ENCODE peak calls at places on chromosomes 2 and 18, in six cellular contexts. O is sigmoid colon, G is Peyer's patch, S is GM23338, E is tibial artery, X is lung. R is an unnamed sample.

GRCh38 chr18:76459687-76460350 is 35.2 kb downstream of the ZNF516 start:
- DNase-seq in O (peak), G (peak), E (no peak), S (no peak), X (peak), R (no peak)

GRCh38 chr2:78676921-78677696 is 348.4 kb upstream of the REG3G start:
- DNase-seq in X (no peak), S (peak), O (no peak), E (no peak), G (no peak), R (no peak)

GRCh38 chr18:62523631-62524442 is 1.0 kb downstream of the ZCCHC2 start:
- DNase-seq in S (peak), E (peak), O (peak), X (peak), G (peak), R (peak)

GRCh38 chr2:621303-622099 is 55.7 kb downstream of the TMEM18 start:
- DNase-seq in E (no peak), X (peak), G (no peak), S (no peak), O (no peak), R (no peak)

GRCh38 chr2:37795938-37796337 is 124.5 kb upstream of the CDC42EP3 start:
- DNase-seq in X (no peak), E (no peak), S (no peak), G (no peak), O (no peak), R (no peak)

GRCh38 chr18:8045890-8046289 is 478.8 kb downstream of the PTPRM start:
- DNase-seq in S (no peak), G (no peak), O (no peak), E (no peak), X (no peak), R (no peak)

GRCh38 chr2:196479350-196479749 is 160.2 kb upstream of the CCDC150 start:
- DNase-seq in O (no peak), E (no peak), X (no peak), S (no peak), G (no peak), R (no peak)

GRCh38 chr2:200089040-200089755 is 133.8 kb downstream of the MAIP1 start:
- DNase-seq in X (no peak), S (peak), E (no peak), G (no peak), O (no peak), R (no peak)

GRCh38 chr2:60406192-60406591 is 147.3 kb downstream of the BCL11A start:
- DNase-seq in O (no peak), E (no peak), S (no peak), G (peak), X (no peak), R (no peak)

GRCh38 chr18:50695431-50696176 is 124.2 kb downstream of the MRO start:
- DNase-seq in O (peak), G (no peak), S (no peak), X (no peak), E (no peak), R (no peak)

GRCh38 chr2:234983011-234983726 is 31.4 kb downstream of the SH3BP4 start:
- DNase-seq in S (no peak), O (no peak), X (no peak), G (peak), E (no peak), R (no peak)

GRCh38 chr2:67571785-67572718 is 174.9 kb downstream of the ETAA1 start:
- DNase-seq in G (no peak), X (no peak), S (no peak), O (no peak), E (no peak), R (no peak)

GRCh38 chr2:161178756-161179155 is 18.5 kb downstream of the TANK start:
- DNase-seq in S (peak), O (no peak), G (no peak), X (no peak), E (no peak), R (no peak)

GRCh38 chr2:195027947-195028346 is 629.1 kb upstream of the SLC39A10 start:
- DNase-seq in X (no peak), S (peak), G (no peak), O (no peak), E (no peak), R (no peak)

GRCh38 chr2:43294973-43295603 is 68.7 kb upstream of the ZFP36L2 start:
- DNase-seq in X (no peak), E (no peak), O (no peak), S (no peak), G (no peak), R (no peak)

GRCh38 chr2:28155627-28156026 is 237.0 kb upstream of the FOSL2 start:
- DNase-seq in S (peak), G (peak), O (no peak), X (no peak), E (no peak), R (no peak)

GRCh38 chr2:239267411-239267941 is 133.3 kb downstream of the HDAC4 start:
- DNase-seq in G (peak), O (peak), X (peak), E (peak), S (peak), R (peak)

GRCh38 chr2:112153179-112153490 is 14.9 kb downstream of the FBLN7 start:
- DNase-seq in G (no peak), X (no peak), E (peak), S (no peak), O (peak), R (peak)

GRCh38 chr2:8314063-8314462 is 367.8 kb upstream of the ID2 start:
- DNase-seq in O (no peak), X (no peak), S (no peak), E (no peak), G (no peak), R (no peak)

GRCh38 chr2:176080540-176081355 is 3.0 kb downstream of the EVX2 start:
- DNase-seq in X (no peak), G (no peak), O (peak), E (peak), S (peak), R (no peak)

GRCh38 chr2:134401081-134401497 is 147.2 kb downstream of the MGAT5 start:
- DNase-seq in X (peak), G (no peak), S (no peak), E (peak), O (no peak), R (peak)

GRCh38 chr2:121273116-121273515 is 11.9 kb downstream of the TFCP2L1 start:
- DNase-seq in O (peak), X (no peak), S (no peak), G (peak), E (no peak), R (no peak)

GRCh38 chr2:217338306-217338916 is 478.5 kb upstream of the TNP1 start:
- DNase-seq in O (peak), E (no peak), S (peak), X (no peak), G (no peak), R (no peak)

GRCh38 chr2:96733931-96734330 is 5.9 kb downstream of the LMAN2L start:
- DNase-seq in E (no peak), S (no peak), G (no peak), O (no peak), X (no peak), R (no peak)

GRCh38 chr18:69216390-69216789 is 184.3 kb upstream of the DOK6 start:
- DNase-seq in G (no peak), X (no peak), E (no peak), O (no peak), S (no peak), R (no peak)

GRCh38 chr2:43387092-43388062 is 161.0 kb upstream of the ZFP36L2 start:
- DNase-seq in G (no peak), O (no peak), S (no peak), X (peak), E (no peak), R (no peak)

GRCh38 chr18:21757833-21758232 is 17.2 kb downstream of the MIB1 start:
- DNase-seq in E (no peak), S (no peak), X (no peak), G (no peak), O (no peak), R (no peak)

GRCh38 chr2:508121-508520 is 169.1 kb downstream of the TMEM18 start:
- DNase-seq in X (no peak), E (no peak), O (no peak), S (no peak), G (no peak), R (no peak)

GRCh38 chr18:30403278-30403677 is 639.3 kb downstream of the DSC3 start:
- DNase-seq in X (no peak), E (no peak), O (no peak), S (no peak), G (no peak), R (no peak)

GRCh38 chr18:58671941-58672565 is 788 bp downstream of the MALT1 start:
- DNase-seq in X (no peak), O (no peak), S (peak), G (peak), E (no peak), R (no peak)

GRCh38 chr2:230218411-230218810 is 1.4 kb downstream of the SP110 start:
- DNase-seq in X (no peak), G (no peak), S (no peak), O (no peak), E (no peak), R (no peak)

GRCh38 chr2:174561283-174562275 is 36.0 kb downstream of the WIPF1 start:
- DNase-seq in X (peak), O (peak), G (no peak), E (peak), S (no peak), R (peak)

GRCh38 chr2:74944987-74945782 is 13.3 kb upstream of the POLE4 start:
- DNase-seq in E (no peak), X (no peak), O (no peak), S (no peak), G (no peak), R (no peak)

GRCh38 chr18:32308493-32309120 is 118.8 kb downstream of the MEP1B start:
- DNase-seq in X (no peak), O (peak), S (no peak), E (no peak), G (no peak), R (no peak)

GRCh38 chr18:61402761-61403160 is 69.5 kb downstream of the CDH20 start:
- DNase-seq in S (no peak), G (no peak), O (no peak), X (no peak), E (no peak), R (no peak)
- TF ChIP-seq CTCF in S (no peak), G (no peak), O (no peak), X (no peak), E (no peak), R (no peak)

GRCh38 chr2:9812945-9813311 is 30.3 kb upstream of the TAF1B start:
- DNase-seq in O (no peak), G (no peak), E (no peak), S (no peak), X (no peak), R (no peak)

GRCh38 chr2:9815076-9815475 is 28.2 kb upstream of the TAF1B start:
- DNase-seq in O (no peak), G (no peak), S (no peak), X (no peak), E (no peak), R (no peak)

GRCh38 chr2:9814129-9814868 is 29.0 kb upstream of the TAF1B start:
- DNase-seq in X (no peak), O (no peak), S (no peak), E (peak), G (no peak), R (peak)

GRCh38 chr2:9811679-9812511 is 31.4 kb upstream of the TAF1B start:
- DNase-seq in E (no peak), O (peak), X (no peak), G (no peak), S (no peak), R (no peak)

GRCh38 chr2:9813312-9814128 is 29.8 kb upstream of the TAF1B start:
- DNase-seq in E (peak), G (peak), O (peak), S (peak), X (peak), R (no peak)
- H3K4me3 ChIP-seq in E (peak), G (no peak), O (no peak), S (no peak), X (no peak), R (peak)

GRCh38 chr18:12749136-12749535 is 46.3 kb downstream of the PSMG2 start:
- DNase-seq in G (no peak), E (no peak), O (no peak), X (no peak), S (no peak), R (no peak)

GRCh38 chr18:12750708-12751502 is 48.1 kb downstream of the PSMG2 start:
- DNase-seq in X (no peak), E (no peak), G (no peak), O (no peak), S (no peak), R (no peak)

GRCh38 chr18:12750076-12750707 is 47.4 kb downstream of the PSMG2 start:
- DNase-seq in E (no peak), X (no peak), S (no peak), G (peak), O (no peak), R (no peak)

GRCh38 chr18:12747530-12748315 is 44.9 kb downstream of the PSMG2 start:
- DNase-seq in X (no peak), S (no peak), O (no peak), E (no peak), G (no peak), R (no peak)

DNA sequence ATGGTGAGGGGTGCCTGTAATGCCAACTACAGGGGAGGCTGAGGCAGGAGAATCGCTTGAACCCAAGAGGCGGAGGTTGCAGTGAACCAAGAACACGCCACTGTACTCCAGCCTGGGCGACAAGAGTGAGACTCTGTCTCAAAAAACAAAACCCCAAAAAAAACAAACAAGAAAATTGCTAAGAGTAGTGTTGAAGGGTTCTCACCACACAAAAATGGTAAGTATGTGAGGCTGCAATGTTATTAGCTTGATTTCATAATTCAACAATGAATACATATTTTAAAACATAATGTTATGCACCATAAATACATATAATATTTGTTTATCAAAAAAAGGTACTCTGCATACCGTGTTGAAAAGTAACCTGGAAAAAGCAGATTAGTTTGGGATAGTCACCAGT is 45.8 kb downstream of the PSMG2 start:
- DNase-seq in O (no peak), E (no peak), X (no peak), S (no peak), G (no peak), R (no peak)
- H3K27ac ChIP-seq in O (no peak), E (no peak), X (no peak), S (no peak), G (no peak), R (no peak)

GRCh38 chr18:13375302-13376255 is 157.0 kb downstream of the LDLRAD4 start:
- DNase-seq in S (no peak), X (peak), G (peak), E (peak), O (peak), R (peak)
- TF ChIP-seq CTCF in S (no peak), X (no peak), G (no peak), E (no peak), O (no peak), R (peak)

GRCh38 chr2:64654993-64655666 is 1.4 kb upstream of the SERTAD2 start:
- DNase-seq in E (no peak), X (no peak), S (no peak), O (no peak), G (no peak), R (no peak)
- H3K4me3 ChIP-seq in E (peak), X (no peak), S (peak), O (peak), G (peak), R (peak)

GRCh38 chr2:147275943-147276342 is 568.9 kb upstream of the ACVR2A start:
- DNase-seq in E (no peak), G (no peak), X (no peak), O (no peak), S (peak), R (no peak)
- H3K27ac ChIP-seq in E (no peak), G (no peak), X (no peak), O (no peak), S (no peak), R (no peak)

GRCh38 chr2:13884271-13884976 is 748.1 kb upstream of the LRATD1 start:
- DNase-seq in O (no peak), X (no peak), G (no peak), S (peak), E (no peak), R (no peak)
- TF ChIP-seq CTCF in O (no peak), X (no peak), G (no peak), S (peak), E (no peak), R (no peak)

GRCh38 chr2:2868065-2868464 is 509.6 kb downstream of the EIPR1 start:
- DNase-seq in O (no peak), E (peak), S (no peak), G (no peak), X (no peak), R (no peak)
- H3K4me3 ChIP-seq in O (no peak), E (no peak), S (no peak), G (no peak), X (no peak), R (no peak)